ENCODE peak calls at places on chromosomes 3 and 15, in four cellular contexts. X is breast epithelium, W is fibroblast of lung, F is endothelial cell. D is an unnamed sample.

GRCh38 chr3:102741105-102741504 is 306.3 kb downstream of the ZPLD1 start:
- DNase-seq in X (no peak), W (no peak), F (no peak), D (peak; percentile 0)

GRCh38 chr3:125107861-125108567 is 52.2 kb upstream of the HEG1 start:
- DNase-seq in X (no peak), W (peak; percentile 96), F (no peak), D (peak; percentile 78)

GRCh38 chr15:73972984-73973682 is 19.0 kb downstream of the STOML1 start:
- DNase-seq in X (peak; percentile 74), W (peak; percentile 59), F (peak; percentile 89), D (peak; percentile 77)

GRCh38 chr15:80161473-80162016 is 8.7 kb downstream of the FAH start:
- DNase-seq in X (no peak), W (no peak), F (no peak), D (no peak)

GRCh38 chr3:36697397-36698001 is 66.9 kb downstream of the DCLK3 start:
- DNase-seq in X (no peak), W (no peak), F (no peak), D (no peak)

GRCh38 chr3:31800436-31800835 is 180.6 kb downstream of the OSBPL10 start:
- DNase-seq in X (no peak), W (no peak), F (no peak), D (no peak)

GRCh38 chr15:85456798-85457197 is 76.4 kb downstream of the AKAP13 start:
- DNase-seq in X (no peak), W (no peak), F (no peak), D (no peak)

GRCh38 chr3:178238179-178238578 is 298.1 kb upstream of the KCNMB2 start:
- DNase-seq in X (no peak), W (peak; percentile 16), F (no peak), D (peak; percentile 1)

GRCh38 chr3:18423401-18424212 is 1.5 kb downstream of the SATB1 start:
- DNase-seq in X (no peak), W (peak; percentile 67), F (peak; percentile 36), D (peak; percentile 46)

GRCh38 chr3:56917740-56918568 is 116.2 kb upstream of the ARHGEF3 start:
- DNase-seq in X (no peak), W (no peak), F (no peak), D (no peak)

GRCh38 chr3:184299488-184300376 is 691 bp downstream of the PSMD2 start:
- DNase-seq in X (no peak), W (peak; percentile 59), F (no peak), D (peak; percentile 44)

GRCh38 chr3:59392116-59392515 is 342.3 kb upstream of the CFAP20DC start:
- DNase-seq in X (no peak), W (no peak), F (no peak), D (no peak)

GRCh38 chr3:184563941-184564684 is 2.5 kb downstream of the EPHB3 start:
- DNase-seq in X (no peak), W (no peak), F (no peak), D (no peak)

GRCh38 chr15:69298697-69299441 is at the start of gene PAQR5:
- DNase-seq in X (no peak), W (no peak), F (peak; percentile 14), D (no peak)

GRCh38 chr15:47471020-47471419 is 246.3 kb upstream of the SEMA6D start:
- DNase-seq in X (no peak), W (no peak), F (no peak), D (no peak)

GRCh38 chr3:182683335-182684257 is 109.7 kb upstream of the ATP11B start:
- DNase-seq in X (peak; percentile 24), W (peak; percentile 54), F (peak; percentile 74), D (peak; percentile 72)

GRCh38 chr3:80785475-80785874 is 976.0 kb downstream of the GBE1 start:
- DNase-seq in X (no peak), W (no peak), F (no peak), D (no peak)

GRCh38 chr3:66405701-66406091 is 95.1 kb downstream of the LRIG1 start:
- DNase-seq in X (no peak), W (peak; percentile 95), F (no peak), D (no peak)

GRCh38 chr15:93424131-93424530 is 335.1 kb upstream of the RGMA start:
- DNase-seq in X (no peak), W (no peak), F (no peak), D (no peak)

GRCh38 chr15:93428135-93428534 is 339.1 kb upstream of the RGMA start:
- DNase-seq in X (no peak), W (no peak), F (no peak), D (peak; percentile 11)

GRCh38 chr15:93432474-93432873 is 343.5 kb upstream of the RGMA start:
- DNase-seq in X (no peak), W (no peak), F (no peak), D (no peak)

GRCh38 chr15:93428807-93429351 is 339.9 kb upstream of the RGMA start:
- DNase-seq in X (no peak), W (no peak), F (no peak), D (no peak)
- TF ChIP-seq CTCF in X (no peak), W (no peak), F (no peak), D (no peak)

DNA sequence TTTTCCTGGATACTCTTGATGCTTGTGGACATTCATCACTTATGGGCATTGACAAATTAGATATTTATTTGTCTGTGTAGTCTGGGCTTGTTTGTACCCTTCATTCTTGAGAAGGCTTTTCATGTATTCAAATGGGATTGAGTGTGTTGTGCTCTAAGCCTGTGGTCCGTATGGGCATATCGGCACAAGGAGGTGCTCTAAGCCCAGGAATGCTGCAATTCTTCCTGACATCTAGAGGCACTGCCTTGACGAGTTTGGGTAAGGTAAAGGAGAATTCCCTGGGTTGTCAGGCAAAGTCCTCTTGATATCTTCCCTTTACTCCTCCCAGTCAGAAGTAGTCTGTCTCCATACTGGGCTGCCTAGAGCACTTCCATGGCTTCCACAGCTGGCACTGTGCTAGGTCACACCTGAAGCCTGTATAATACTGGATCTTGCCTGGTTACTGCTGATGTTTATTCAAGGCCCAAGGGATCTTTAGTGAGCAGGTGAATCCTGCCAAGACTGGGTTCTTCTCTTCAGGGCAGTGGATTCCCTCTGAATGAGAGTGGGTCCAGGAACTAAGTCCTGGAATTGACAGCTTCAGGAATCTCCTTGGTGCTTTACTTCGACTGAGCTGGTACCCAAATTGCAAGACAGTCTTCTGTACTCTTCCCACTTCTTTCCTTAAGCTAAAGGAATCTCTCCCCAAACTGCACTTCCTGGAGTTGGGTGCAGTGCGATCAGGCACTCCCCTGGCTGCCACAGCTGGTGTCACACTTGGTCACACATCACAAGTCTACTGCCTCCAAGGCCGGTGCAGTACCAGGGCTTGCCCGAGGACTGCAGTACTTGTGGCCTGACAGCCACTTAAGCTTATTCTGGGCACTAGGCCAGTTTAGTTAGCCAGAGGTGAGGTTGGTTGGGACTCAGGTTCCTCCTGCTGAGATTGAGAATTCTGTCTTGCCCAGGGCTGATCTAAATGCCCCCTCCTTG is 46.0 kb downstream of the GALK2 start:
- DNase-seq in X (no peak), W (peak; percentile 26), F (no peak), D (peak; percentile 20)
- TF ChIP-seq CTCF in X (no peak), W (no peak), F (no peak), D (peak; percentile 23)

GRCh38 chr3:141246958-141247301 is 15.3 kb downstream of the PXYLP1 start:
- DNase-seq in X (no peak), W (no peak), F (no peak), D (no peak)
- TF ChIP-seq CTCF in X (no peak), W (no peak), F (no peak), D (no peak)

GRCh38 chr3:98612587-98612986 is 19.2 kb upstream of the CPOX start:
- DNase-seq in X (no peak), W (no peak), F (no peak), D (peak; percentile 48)
- TF ChIP-seq CTCF in X (no peak), W (no peak), F (no peak), D (no peak)

GRCh38 chr3:7788881-7789280 is 712.7 kb upstream of the LMCD1 start:
- DNase-seq in X (no peak), W (peak; percentile 45), F (no peak), D (no peak)

GRCh38 chr3:7793786-7794185 is 707.8 kb upstream of the LMCD1 start:
- DNase-seq in X (no peak), W (peak; percentile 33), F (no peak), D (no peak)

GRCh38 chr3:7789324-7789723 is 712.3 kb upstream of the LMCD1 start:
- DNase-seq in X (no peak), W (no peak), F (no peak), D (no peak)

GRCh38 chr3:7787871-7788828 is 713.5 kb upstream of the LMCD1 start:
- DNase-seq in X (no peak), W (peak; percentile 63), F (no peak), D (peak; percentile 1)
- TF ChIP-seq CTCF in X (no peak), W (no peak), F (no peak), D (no peak)

D was measured in mammary epithelial cell.